ENCODE peak calls at places on chromosomes 12 and 14, in four cellular contexts. V is HepG2, Y is K562, D is GM12878. M is an unnamed sample.

GRCh38 chr14:87628129-87628528 is 364.9 kb downstream of the GALC start:
- DNase-seq in V (peak; percentile 1), Y (no peak), D (no peak), M (no peak)

GRCh38 chr14:39097159-39097558 is 5.9 kb downstream of the SEC23A start:
- DNase-seq in V (peak; percentile 90), Y (no peak), D (no peak), M (no peak)

GRCh38 chr12:57461904-57462306 is 2.3 kb downstream of the GLI1 start:
- DNase-seq in V (no peak), Y (no peak), D (no peak), M (no peak)

GRCh38 chr12:89016970-89017778 is 335.1 kb downstream of the DUSP6 start:
- DNase-seq in V (peak; percentile 44), Y (no peak), D (no peak), M (peak; percentile 43)

GRCh38 chr14:24398298-24398942 is 383 bp upstream of the NYNRIN start:
- DNase-seq in V (no peak), Y (no peak), D (no peak), M (no peak)

GRCh38 chr12:123712780-123713319 is 697 bp downstream of the ATP6V0A2 start:
- DNase-seq in V (peak; percentile 2), Y (no peak), D (no peak), M (no peak)

GRCh38 chr12:74747305-74747704 is 209.7 kb downstream of the ATXN7L3B start:
- DNase-seq in V (no peak), Y (no peak), D (no peak), M (no peak)

GRCh38 chr12:107258780-107259179 is 165.4 kb upstream of the CRY1 start:
- DNase-seq in V (no peak), Y (no peak), D (no peak), M (no peak)

GRCh38 chr14:94173471-94173884 is 644 bp upstream of the PPP4R4 start:
- DNase-seq in V (no peak), Y (no peak), D (no peak), M (no peak)

GRCh38 chr14:69355955-69356321 is 42.2 kb downstream of the ERH start:
- DNase-seq in V (no peak), Y (no peak), D (no peak), M (no peak)

GRCh38 chr12:82203076-82203475 is 155.1 kb downstream of the CCDC59 start:
- DNase-seq in V (no peak), Y (no peak), D (no peak), M (no peak)

GRCh38 chr12:110846615-110847566 is at the start of gene CCDC63:
- DNase-seq in V (peak; percentile 14), Y (peak; percentile 50), D (no peak), M (peak; percentile 27)

GRCh38 chr14:71783101-71783500 is 149.1 kb upstream of the RGS6 start:
- DNase-seq in V (no peak), Y (no peak), D (no peak), M (no peak)

GRCh38 chr12:31524791-31525495 is 66.0 kb downstream of the DENND5B start:
- DNase-seq in V (no peak), Y (no peak), D (peak; percentile 67), M (no peak)

GRCh38 chr12:102023343-102023930 is 38.4 kb downstream of the WASHC3 start:
- DNase-seq in V (no peak), Y (no peak), D (no peak), M (no peak)

GRCh38 chr12:1552978-1553471 is 41.4 kb downstream of the FBXL14 start:
- DNase-seq in V (no peak), Y (no peak), D (no peak), M (no peak)

GRCh38 chr12:1553987-1554982 is 40.1 kb downstream of the FBXL14 start:
- DNase-seq in V (no peak), Y (no peak), D (peak; percentile 94), M (no peak)

GRCh38 chr12:1551496-1551895 is 42.9 kb downstream of the FBXL14 start:
- DNase-seq in V (no peak), Y (no peak), D (no peak), M (no peak)

GRCh38 chr12:1553546-1553945 is 40.8 kb downstream of the FBXL14 start:
- DNase-seq in V (no peak), Y (no peak), D (no peak), M (no peak)

GRCh38 chr12:1552171-1552570 is 42.2 kb downstream of the FBXL14 start:
- DNase-seq in V (no peak), Y (no peak), D (no peak), M (no peak)
- TF ChIP-seq TARDBP in V (no peak), Y (no peak), D (no peak), M (no peak)

GRCh38 chr12:60257063-60257462 is 661.2 kb downstream of the SLC16A7 start:
- DNase-seq in V (peak; percentile 17), Y (no peak), D (no peak), M (no peak)
- TF ChIP-seq TARDBP in V (no peak), Y (no peak), D (no peak), M (no peak)

DNA sequence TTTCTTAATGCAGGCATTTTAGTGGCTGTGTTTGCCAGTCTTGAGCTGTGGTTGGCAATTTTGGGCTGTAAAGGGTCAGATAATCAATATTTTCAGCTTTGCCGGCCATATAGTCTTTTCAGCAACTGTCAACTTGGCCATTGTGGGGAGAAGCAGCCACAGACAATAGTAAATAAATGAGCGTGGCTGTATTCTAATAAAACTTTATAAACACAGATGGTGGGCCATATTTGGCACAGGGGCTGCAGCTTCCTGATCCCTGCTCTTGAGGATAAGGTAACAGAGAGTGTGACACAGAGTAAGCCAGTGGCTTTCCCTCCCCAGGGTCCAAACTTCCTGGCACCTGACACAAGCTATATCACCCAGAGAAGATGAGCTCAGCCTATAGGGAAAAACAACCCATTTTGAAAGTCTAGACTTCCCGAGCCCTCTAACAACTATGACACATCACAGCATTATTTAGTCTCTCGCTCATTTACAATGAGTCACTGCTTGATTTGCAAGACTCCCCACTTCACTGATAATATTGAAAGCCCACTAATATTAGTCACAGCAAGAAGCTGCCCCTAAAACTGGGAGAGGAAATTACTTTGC is 163.1 kb upstream of the TMPO start:
- DNase-seq in V (peak; percentile 10), Y (no peak), D (no peak), M (no peak)
- TF ChIP-seq TARDBP in V (no peak), Y (no peak), D (no peak), M (no peak)

DNA sequence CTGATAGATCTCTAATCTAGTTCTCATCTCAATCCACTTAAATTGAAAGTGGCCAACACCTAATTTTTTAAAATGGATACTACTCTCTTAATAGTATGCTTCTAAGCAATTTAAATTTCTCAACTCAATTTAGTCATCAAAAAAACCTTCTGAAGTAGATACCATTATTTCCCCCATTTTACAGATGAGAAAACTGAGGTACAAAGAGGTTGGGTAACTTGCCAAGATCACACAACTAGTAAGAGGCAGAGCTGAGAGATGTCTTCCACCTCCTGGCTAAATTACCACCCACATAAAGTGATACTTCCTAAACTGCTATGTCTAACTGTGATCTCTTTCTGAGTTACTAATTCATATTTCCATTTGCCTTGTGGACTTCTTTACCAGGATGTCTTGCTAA is 6.6 kb downstream of the EXOC5 start:
- DNase-seq in V (no peak), Y (no peak), D (no peak), M (no peak)
- TF ChIP-seq TARDBP in V (no peak), Y (no peak), D (no peak), M (no peak)

GRCh38 chr12:59843260-59843843 is 247.5 kb downstream of the SLC16A7 start:
- DNase-seq in V (no peak), Y (no peak), D (no peak), M (no peak)
- TF ChIP-seq TARDBP in V (no peak), Y (no peak), D (no peak), M (no peak)

M was measured in HEK293T.